ENCODE peak calls at places on chromosomes 2 and 18, in seven cellular contexts. One of them, this sample, is unnamed.

GRCh38 chr18:49630246-49630699 is 68.4 kb downstream of the LIPG start:
- DNase-seq in activated naive CD8-positive, alpha-beta T cell treated with anti-CD3 and anti-CD28 coated beads for 36 hours: no peak
- DNase-seq in mesendoderm: no peak
- DNase-seq in AG08396: no peak
- DNase-seq in PC-3: no peak
- DNase-seq in amygdala: no peak
- DNase-seq in stimulated activated CD4-positive, alpha-beta T cell treated with anti-CD3 and anti-CD28 coated beads, Interleukin-1b, Interleukin-23, amount 100 ng/mL, for 24 hours: no peak
- DNase-seq in this sample: no peak

GRCh38 chr2:238131761-238132462 is 6.6 kb upstream of the KLHL30 start:
- DNase-seq in PC-3: no peak
- DNase-seq in activated naive CD8-positive, alpha-beta T cell treated with anti-CD3 and anti-CD28 coated beads for 36 hours: no peak
- DNase-seq in mesendoderm: no peak
- DNase-seq in amygdala: no peak
- DNase-seq in AG08396: no peak
- DNase-seq in stimulated activated CD4-positive, alpha-beta T cell treated with anti-CD3 and anti-CD28 coated beads, Interleukin-1b, Interleukin-23, amount 100 ng/mL, for 24 hours: no peak
- DNase-seq in this sample: no peak

GRCh38 chr18:37874721-37875120 is 309.1 kb upstream of the CELF4 start:
- DNase-seq in mesendoderm: no peak
- DNase-seq in stimulated activated CD4-positive, alpha-beta T cell treated with anti-CD3 and anti-CD28 coated beads, Interleukin-1b, Interleukin-23, amount 100 ng/mL, for 24 hours: no peak
- DNase-seq in amygdala: no peak
- DNase-seq in PC-3: no peak
- DNase-seq in activated naive CD8-positive, alpha-beta T cell treated with anti-CD3 and anti-CD28 coated beads for 36 hours: no peak
- DNase-seq in AG08396: no peak
- DNase-seq in this sample: no peak

GRCh38 chr2:231615058-231615671 is 22.5 kb downstream of the TEX44 start:
- DNase-seq in stimulated activated CD4-positive, alpha-beta T cell treated with anti-CD3 and anti-CD28 coated beads, Interleukin-1b, Interleukin-23, amount 100 ng/mL, for 24 hours: no peak
- DNase-seq in mesendoderm: peak; percentile 73
- DNase-seq in activated naive CD8-positive, alpha-beta T cell treated with anti-CD3 and anti-CD28 coated beads for 36 hours: peak; percentile 32
- DNase-seq in AG08396: no peak
- DNase-seq in PC-3: no peak
- DNase-seq in amygdala: peak; percentile 51
- DNase-seq in this sample: no peak

GRCh38 chr2:96138146-96139145 is at the start of gene ASTL:
- DNase-seq in stimulated activated CD4-positive, alpha-beta T cell treated with anti-CD3 and anti-CD28 coated beads, Interleukin-1b, Interleukin-23, amount 100 ng/mL, for 24 hours: no peak
- DNase-seq in AG08396: peak; percentile 70
- DNase-seq in activated naive CD8-positive, alpha-beta T cell treated with anti-CD3 and anti-CD28 coated beads for 36 hours: peak; percentile 63
- DNase-seq in PC-3: peak; percentile 64
- DNase-seq in mesendoderm: peak; percentile 75
- DNase-seq in amygdala: no peak
- DNase-seq in this sample: peak; percentile 77

GRCh38 chr2:159209341-159210306 is 76.9 kb downstream of the WDSUB1 start:
- DNase-seq in AG08396: no peak
- DNase-seq in stimulated activated CD4-positive, alpha-beta T cell treated with anti-CD3 and anti-CD28 coated beads, Interleukin-1b, Interleukin-23, amount 100 ng/mL, for 24 hours: peak; percentile 2
- DNase-seq in activated naive CD8-positive, alpha-beta T cell treated with anti-CD3 and anti-CD28 coated beads for 36 hours: no peak
- DNase-seq in amygdala: no peak
- DNase-seq in mesendoderm: no peak
- DNase-seq in PC-3: no peak
- DNase-seq in this sample: peak; percentile 22

GRCh38 chr18:64993695-64994094 is 757.1 kb upstream of the CDH7 start:
- DNase-seq in mesendoderm: no peak
- DNase-seq in AG08396: no peak
- DNase-seq in stimulated activated CD4-positive, alpha-beta T cell treated with anti-CD3 and anti-CD28 coated beads, Interleukin-1b, Interleukin-23, amount 100 ng/mL, for 24 hours: no peak
- DNase-seq in activated naive CD8-positive, alpha-beta T cell treated with anti-CD3 and anti-CD28 coated beads for 36 hours: no peak
- DNase-seq in amygdala: no peak
- DNase-seq in PC-3: no peak
- DNase-seq in this sample: no peak

GRCh38 chr2:236940497-236940896 is 145.2 kb upstream of the COPS8 start:
- DNase-seq in AG08396: no peak
- DNase-seq in mesendoderm: no peak
- DNase-seq in stimulated activated CD4-positive, alpha-beta T cell treated with anti-CD3 and anti-CD28 coated beads, Interleukin-1b, Interleukin-23, amount 100 ng/mL, for 24 hours: no peak
- DNase-seq in PC-3: no peak
- DNase-seq in amygdala: no peak
- DNase-seq in activated naive CD8-positive, alpha-beta T cell treated with anti-CD3 and anti-CD28 coated beads for 36 hours: no peak
- DNase-seq in this sample: peak; percentile 29

GRCh38 chr2:71129114-71129890 is 727 bp downstream of the MCEE start:
- DNase-seq in AG08396: peak; percentile 11
- DNase-seq in PC-3: peak; percentile 45
- DNase-seq in activated naive CD8-positive, alpha-beta T cell treated with anti-CD3 and anti-CD28 coated beads for 36 hours: no peak
- DNase-seq in mesendoderm: peak; percentile 22
- DNase-seq in amygdala: no peak
- DNase-seq in stimulated activated CD4-positive, alpha-beta T cell treated with anti-CD3 and anti-CD28 coated beads, Interleukin-1b, Interleukin-23, amount 100 ng/mL, for 24 hours: no peak
- DNase-seq in this sample: no peak

GRCh38 chr2:1774929-1775328 is 30.6 kb upstream of the PXDN start:
- DNase-seq in stimulated activated CD4-positive, alpha-beta T cell treated with anti-CD3 and anti-CD28 coated beads, Interleukin-1b, Interleukin-23, amount 100 ng/mL, for 24 hours: no peak
- DNase-seq in activated naive CD8-positive, alpha-beta T cell treated with anti-CD3 and anti-CD28 coated beads for 36 hours: no peak
- DNase-seq in AG08396: no peak
- DNase-seq in mesendoderm: no peak
- DNase-seq in amygdala: no peak
- DNase-seq in PC-3: no peak
- DNase-seq in this sample: no peak

GRCh38 chr2:207734264-207734635 is 22.8 kb downstream of the CCNYL1 start:
- DNase-seq in stimulated activated CD4-positive, alpha-beta T cell treated with anti-CD3 and anti-CD28 coated beads, Interleukin-1b, Interleukin-23, amount 100 ng/mL, for 24 hours: no peak
- DNase-seq in AG08396: peak; percentile 18
- DNase-seq in PC-3: peak; percentile 70
- DNase-seq in amygdala: no peak
- DNase-seq in mesendoderm: no peak
- DNase-seq in activated naive CD8-positive, alpha-beta T cell treated with anti-CD3 and anti-CD28 coated beads for 36 hours: no peak
- DNase-seq in this sample: no peak

GRCh38 chr18:14026199-14026598 is 106.0 kb downstream of the ZNF519 start:
- DNase-seq in activated naive CD8-positive, alpha-beta T cell treated with anti-CD3 and anti-CD28 coated beads for 36 hours: no peak
- DNase-seq in amygdala: no peak
- DNase-seq in PC-3: no peak
- DNase-seq in AG08396: no peak
- DNase-seq in mesendoderm: no peak
- DNase-seq in stimulated activated CD4-positive, alpha-beta T cell treated with anti-CD3 and anti-CD28 coated beads, Interleukin-1b, Interleukin-23, amount 100 ng/mL, for 24 hours: no peak
- DNase-seq in this sample: no peak

GRCh38 chr18:48342125-48342524 is 67.1 kb downstream of the ZBTB7C start:
- DNase-seq in PC-3: no peak
- DNase-seq in stimulated activated CD4-positive, alpha-beta T cell treated with anti-CD3 and anti-CD28 coated beads, Interleukin-1b, Interleukin-23, amount 100 ng/mL, for 24 hours: no peak
- DNase-seq in amygdala: peak; percentile 70
- DNase-seq in mesendoderm: no peak
- DNase-seq in AG08396: no peak
- DNase-seq in activated naive CD8-positive, alpha-beta T cell treated with anti-CD3 and anti-CD28 coated beads for 36 hours: no peak
- DNase-seq in this sample: no peak

GRCh38 chr2:209767316-209767715 is 4.3 kb upstream of the UNC80 start:
- DNase-seq in PC-3: no peak
- DNase-seq in amygdala: no peak
- DNase-seq in stimulated activated CD4-positive, alpha-beta T cell treated with anti-CD3 and anti-CD28 coated beads, Interleukin-1b, Interleukin-23, amount 100 ng/mL, for 24 hours: no peak
- DNase-seq in mesendoderm: no peak
- DNase-seq in activated naive CD8-positive, alpha-beta T cell treated with anti-CD3 and anti-CD28 coated beads for 36 hours: no peak
- DNase-seq in AG08396: no peak
- DNase-seq in this sample: no peak

GRCh38 chr2:104853926-104854506 is at the start of gene POU3F3:
- DNase-seq in amygdala: peak; percentile 97
- DNase-seq in AG08396: peak; percentile 60
- DNase-seq in stimulated activated CD4-positive, alpha-beta T cell treated with anti-CD3 and anti-CD28 coated beads, Interleukin-1b, Interleukin-23, amount 100 ng/mL, for 24 hours: peak; percentile 34
- DNase-seq in mesendoderm: peak; percentile 99
- DNase-seq in activated naive CD8-positive, alpha-beta T cell treated with anti-CD3 and anti-CD28 coated beads for 36 hours: peak; percentile 65
- DNase-seq in PC-3: no peak
- DNase-seq in this sample: no peak

GRCh38 chr2:100126172-100126571 is 16.2 kb downstream of the AFF3 start:
- DNase-seq in activated naive CD8-positive, alpha-beta T cell treated with anti-CD3 and anti-CD28 coated beads for 36 hours: no peak
- DNase-seq in PC-3: no peak
- DNase-seq in mesendoderm: no peak
- DNase-seq in amygdala: no peak
- DNase-seq in AG08396: no peak
- DNase-seq in stimulated activated CD4-positive, alpha-beta T cell treated with anti-CD3 and anti-CD28 coated beads, Interleukin-1b, Interleukin-23, amount 100 ng/mL, for 24 hours: no peak
- DNase-seq in this sample: no peak

GRCh38 chr2:8761529-8762164 is 75.8 kb downstream of the KIDINS220 start:
- DNase-seq in mesendoderm: peak; percentile 40
- DNase-seq in AG08396: peak; percentile 36
- DNase-seq in stimulated activated CD4-positive, alpha-beta T cell treated with anti-CD3 and anti-CD28 coated beads, Interleukin-1b, Interleukin-23, amount 100 ng/mL, for 24 hours: no peak
- DNase-seq in PC-3: peak; percentile 77
- DNase-seq in amygdala: no peak
- DNase-seq in activated naive CD8-positive, alpha-beta T cell treated with anti-CD3 and anti-CD28 coated beads for 36 hours: no peak
- DNase-seq in this sample: no peak

GRCh38 chr2:215772003-215772402 is 241.3 kb downstream of the MREG start:
- DNase-seq in mesendoderm: peak; percentile 89
- DNase-seq in AG08396: no peak
- DNase-seq in PC-3: peak; percentile 49
- DNase-seq in stimulated activated CD4-positive, alpha-beta T cell treated with anti-CD3 and anti-CD28 coated beads, Interleukin-1b, Interleukin-23, amount 100 ng/mL, for 24 hours: no peak
- DNase-seq in activated naive CD8-positive, alpha-beta T cell treated with anti-CD3 and anti-CD28 coated beads for 36 hours: no peak
- DNase-seq in amygdala: no peak
- DNase-seq in this sample: no peak

GRCh38 chr2:145753209-145753608 is 1233.3 kb upstream of the ZEB2 start:
- DNase-seq in activated naive CD8-positive, alpha-beta T cell treated with anti-CD3 and anti-CD28 coated beads for 36 hours: no peak
- DNase-seq in mesendoderm: no peak
- DNase-seq in PC-3: no peak
- DNase-seq in AG08396: no peak
- DNase-seq in stimulated activated CD4-positive, alpha-beta T cell treated with anti-CD3 and anti-CD28 coated beads, Interleukin-1b, Interleukin-23, amount 100 ng/mL, for 24 hours: no peak
- DNase-seq in amygdala: no peak
- DNase-seq in this sample: no peak

GRCh38 chr2:38665854-38666577 is at the start of gene GALM:
- DNase-seq in stimulated activated CD4-positive, alpha-beta T cell treated with anti-CD3 and anti-CD28 coated beads, Interleukin-1b, Interleukin-23, amount 100 ng/mL, for 24 hours: peak; percentile 50
- DNase-seq in PC-3: peak; percentile 94
- DNase-seq in mesendoderm: peak; percentile 98
- DNase-seq in activated naive CD8-positive, alpha-beta T cell treated with anti-CD3 and anti-CD28 coated beads for 36 hours: peak; percentile 65
- DNase-seq in AG08396: peak; percentile 85
- DNase-seq in amygdala: peak; percentile 39
- DNase-seq in this sample: peak; percentile 80

GRCh38 chr2:226554726-226555125 is 244.9 kb downstream of the IRS1 start:
- DNase-seq in activated naive CD8-positive, alpha-beta T cell treated with anti-CD3 and anti-CD28 coated beads for 36 hours: no peak
- DNase-seq in AG08396: no peak
- DNase-seq in amygdala: no peak
- DNase-seq in PC-3: no peak
- DNase-seq in stimulated activated CD4-positive, alpha-beta T cell treated with anti-CD3 and anti-CD28 coated beads, Interleukin-1b, Interleukin-23, amount 100 ng/mL, for 24 hours: no peak
- DNase-seq in mesendoderm: no peak
- DNase-seq in this sample: no peak

GRCh38 chr18:48669991-48670750 is 131.3 kb downstream of the CTIF start:
- DNase-seq in AG08396: no peak
- DNase-seq in PC-3: no peak
- DNase-seq in mesendoderm: no peak
- DNase-seq in activated naive CD8-positive, alpha-beta T cell treated with anti-CD3 and anti-CD28 coated beads for 36 hours: no peak
- DNase-seq in amygdala: no peak
- DNase-seq in stimulated activated CD4-positive, alpha-beta T cell treated with anti-CD3 and anti-CD28 coated beads, Interleukin-1b, Interleukin-23, amount 100 ng/mL, for 24 hours: no peak
- DNase-seq in this sample: no peak

GRCh38 chr2:74915743-74916142 is 42.7 kb upstream of the POLE4 start:
- DNase-seq in activated naive CD8-positive, alpha-beta T cell treated with anti-CD3 and anti-CD28 coated beads for 36 hours: peak; percentile 70
- DNase-seq in stimulated activated CD4-positive, alpha-beta T cell treated with anti-CD3 and anti-CD28 coated beads, Interleukin-1b, Interleukin-23, amount 100 ng/mL, for 24 hours: no peak
- DNase-seq in AG08396: no peak
- DNase-seq in amygdala: no peak
- DNase-seq in PC-3: peak; percentile 53
- DNase-seq in mesendoderm: no peak
- DNase-seq in this sample: peak; percentile 82

GRCh38 chr2:88196490-88197087 is 26.4 kb downstream of the THNSL2 start:
- DNase-seq in amygdala: no peak
- DNase-seq in stimulated activated CD4-positive, alpha-beta T cell treated with anti-CD3 and anti-CD28 coated beads, Interleukin-1b, Interleukin-23, amount 100 ng/mL, for 24 hours: no peak
- DNase-seq in PC-3: no peak
- DNase-seq in mesendoderm: no peak
- DNase-seq in AG08396: no peak
- DNase-seq in activated naive CD8-positive, alpha-beta T cell treated with anti-CD3 and anti-CD28 coated beads for 36 hours: no peak
- DNase-seq in this sample: no peak

GRCh38 chr2:59655809-59656208 is 897.6 kb downstream of the BCL11A start:
- DNase-seq in PC-3: peak; percentile 11
- DNase-seq in activated naive CD8-positive, alpha-beta T cell treated with anti-CD3 and anti-CD28 coated beads for 36 hours: no peak
- DNase-seq in mesendoderm: no peak
- DNase-seq in AG08396: no peak
- DNase-seq in stimulated activated CD4-positive, alpha-beta T cell treated with anti-CD3 and anti-CD28 coated beads, Interleukin-1b, Interleukin-23, amount 100 ng/mL, for 24 hours: no peak
- DNase-seq in amygdala: no peak
- DNase-seq in this sample: no peak

GRCh38 chr2:98315957-98316356 is 30.3 kb upstream of the CNGA3 start:
- DNase-seq in AG08396: no peak
- DNase-seq in mesendoderm: no peak
- DNase-seq in PC-3: no peak
- DNase-seq in amygdala: no peak
- DNase-seq in stimulated activated CD4-positive, alpha-beta T cell treated with anti-CD3 and anti-CD28 coated beads, Interleukin-1b, Interleukin-23, amount 100 ng/mL, for 24 hours: no peak
- DNase-seq in activated naive CD8-positive, alpha-beta T cell treated with anti-CD3 and anti-CD28 coated beads for 36 hours: no peak
- DNase-seq in this sample: no peak

GRCh38 chr2:83376731-83377130 is 1082.3 kb downstream of the SUCLG1 start:
- DNase-seq in mesendoderm: no peak
- DNase-seq in AG08396: no peak
- DNase-seq in activated naive CD8-positive, alpha-beta T cell treated with anti-CD3 and anti-CD28 coated beads for 36 hours: no peak
- DNase-seq in stimulated activated CD4-positive, alpha-beta T cell treated with anti-CD3 and anti-CD28 coated beads, Interleukin-1b, Interleukin-23, amount 100 ng/mL, for 24 hours: no peak
- DNase-seq in amygdala: no peak
- DNase-seq in PC-3: no peak
- DNase-seq in this sample: no peak

GRCh38 chr2:101307950-101308431 is 510 bp downstream of the RNF149 start:
- DNase-seq in activated naive CD8-positive, alpha-beta T cell treated with anti-CD3 and anti-CD28 coated beads for 36 hours: no peak
- DNase-seq in mesendoderm: peak; percentile 45
- DNase-seq in AG08396: no peak
- DNase-seq in stimulated activated CD4-positive, alpha-beta T cell treated with anti-CD3 and anti-CD28 coated beads, Interleukin-1b, Interleukin-23, amount 100 ng/mL, for 24 hours: no peak
- DNase-seq in amygdala: no peak
- DNase-seq in PC-3: peak; percentile 12
- DNase-seq in this sample: peak; percentile 55

GRCh38 chr18:42458226-42458625 is 503.2 kb downstream of the PIK3C3 start:
- DNase-seq in stimulated activated CD4-positive, alpha-beta T cell treated with anti-CD3 and anti-CD28 coated beads, Interleukin-1b, Interleukin-23, amount 100 ng/mL, for 24 hours: no peak
- DNase-seq in AG08396: no peak
- DNase-seq in activated naive CD8-positive, alpha-beta T cell treated with anti-CD3 and anti-CD28 coated beads for 36 hours: no peak
- DNase-seq in amygdala: no peak
- DNase-seq in PC-3: no peak
- DNase-seq in mesendoderm: peak; percentile 60
- DNase-seq in this sample: no peak

GRCh38 chr2:211401328-211401727 is 844.9 kb downstream of the CPS1 start:
- DNase-seq in activated naive CD8-positive, alpha-beta T cell treated with anti-CD3 and anti-CD28 coated beads for 36 hours: no peak
- DNase-seq in amygdala: no peak
- DNase-seq in PC-3: peak; percentile 32
- DNase-seq in AG08396: no peak
- DNase-seq in mesendoderm: no peak
- DNase-seq in stimulated activated CD4-positive, alpha-beta T cell treated with anti-CD3 and anti-CD28 coated beads, Interleukin-1b, Interleukin-23, amount 100 ng/mL, for 24 hours: no peak
- DNase-seq in this sample: no peak

GRCh38 chr2:19861771-19862170 is 40.0 kb downstream of the TTC32 start:
- DNase-seq in stimulated activated CD4-positive, alpha-beta T cell treated with anti-CD3 and anti-CD28 coated beads, Interleukin-1b, Interleukin-23, amount 100 ng/mL, for 24 hours: no peak
- DNase-seq in activated naive CD8-positive, alpha-beta T cell treated with anti-CD3 and anti-CD28 coated beads for 36 hours: no peak
- DNase-seq in PC-3: peak; percentile 51
- DNase-seq in mesendoderm: no peak
- DNase-seq in amygdala: no peak
- DNase-seq in AG08396: peak; percentile 19
- DNase-seq in this sample: no peak

GRCh38 chr2:217740796-217741195 is 262.0 kb downstream of the TNS1 start:
- DNase-seq in PC-3: no peak
- DNase-seq in stimulated activated CD4-positive, alpha-beta T cell treated with anti-CD3 and anti-CD28 coated beads, Interleukin-1b, Interleukin-23, amount 100 ng/mL, for 24 hours: no peak
- DNase-seq in activated naive CD8-positive, alpha-beta T cell treated with anti-CD3 and anti-CD28 coated beads for 36 hours: no peak
- DNase-seq in amygdala: no peak
- DNase-seq in AG08396: no peak
- DNase-seq in mesendoderm: no peak
- DNase-seq in this sample: no peak

GRCh38 chr2:34547340-34547739 is 948.2 kb upstream of the FAM98A start:
- DNase-seq in mesendoderm: peak; percentile 13
- DNase-seq in AG08396: no peak
- DNase-seq in PC-3: no peak
- DNase-seq in amygdala: no peak
- DNase-seq in stimulated activated CD4-positive, alpha-beta T cell treated with anti-CD3 and anti-CD28 coated beads, Interleukin-1b, Interleukin-23, amount 100 ng/mL, for 24 hours: no peak
- DNase-seq in activated naive CD8-positive, alpha-beta T cell treated with anti-CD3 and anti-CD28 coated beads for 36 hours: no peak
- DNase-seq in this sample: no peak

GRCh38 chr2:126831234-126832005 is 67.3 kb upstream of the TEX51 start:
- DNase-seq in amygdala: no peak
- DNase-seq in stimulated activated CD4-positive, alpha-beta T cell treated with anti-CD3 and anti-CD28 coated beads, Interleukin-1b, Interleukin-23, amount 100 ng/mL, for 24 hours: no peak
- DNase-seq in AG08396: no peak
- DNase-seq in mesendoderm: peak; percentile 49
- DNase-seq in PC-3: peak; percentile 7
- DNase-seq in activated naive CD8-positive, alpha-beta T cell treated with anti-CD3 and anti-CD28 coated beads for 36 hours: no peak
- DNase-seq in this sample: no peak

GRCh38 chr18:24319757-24320156 is 77.9 kb downstream of the OSBPL1A start:
- DNase-seq in AG08396: no peak
- DNase-seq in stimulated activated CD4-positive, alpha-beta T cell treated with anti-CD3 and anti-CD28 coated beads, Interleukin-1b, Interleukin-23, amount 100 ng/mL, for 24 hours: no peak
- DNase-seq in PC-3: no peak
- DNase-seq in activated naive CD8-positive, alpha-beta T cell treated with anti-CD3 and anti-CD28 coated beads for 36 hours: no peak
- DNase-seq in amygdala: no peak
- DNase-seq in mesendoderm: no peak
- DNase-seq in this sample: no peak

GRCh38 chr2:28707592-28707991 is 44.0 kb upstream of the PPP1CB start:
- DNase-seq in PC-3: no peak
- DNase-seq in activated naive CD8-positive, alpha-beta T cell treated with anti-CD3 and anti-CD28 coated beads for 36 hours: no peak
- DNase-seq in mesendoderm: no peak
- DNase-seq in stimulated activated CD4-positive, alpha-beta T cell treated with anti-CD3 and anti-CD28 coated beads, Interleukin-1b, Interleukin-23, amount 100 ng/mL, for 24 hours: no peak
- DNase-seq in AG08396: no peak
- DNase-seq in amygdala: no peak
- DNase-seq in this sample: no peak

GRCh38 chr2:199943373-199943772 is 11.9 kb downstream of the TYW5 start:
- DNase-seq in amygdala: no peak
- DNase-seq in PC-3: no peak
- DNase-seq in stimulated activated CD4-positive, alpha-beta T cell treated with anti-CD3 and anti-CD28 coated beads, Interleukin-1b, Interleukin-23, amount 100 ng/mL, for 24 hours: no peak
- DNase-seq in activated naive CD8-positive, alpha-beta T cell treated with anti-CD3 and anti-CD28 coated beads for 36 hours: no peak
- DNase-seq in mesendoderm: no peak
- DNase-seq in AG08396: no peak
- DNase-seq in this sample: no peak

GRCh38 chr2:110904410-110905148 is 172.2 kb downstream of the ACOXL start:
- DNase-seq in amygdala: no peak
- DNase-seq in PC-3: no peak
- DNase-seq in activated naive CD8-positive, alpha-beta T cell treated with anti-CD3 and anti-CD28 coated beads for 36 hours: no peak
- DNase-seq in AG08396: no peak
- DNase-seq in stimulated activated CD4-positive, alpha-beta T cell treated with anti-CD3 and anti-CD28 coated beads, Interleukin-1b, Interleukin-23, amount 100 ng/mL, for 24 hours: no peak
- DNase-seq in mesendoderm: no peak
- DNase-seq in this sample: no peak